ENCODE peak calls at places on chromosomes 6 and 20, in nine cellular contexts. One of them, this sample, is unnamed.

GRCh38 chr6:92906385-92906784 is 513.0 kb downstream of the EPHA7 start:
- DNase-seq in RWPE1: no peak
- DNase-seq in brain microvascular endothelial cell: no peak
- DNase-seq in left kidney: no peak
- DNase-seq in AG09319: no peak
- DNase-seq in cardiac septum: no peak
- DNase-seq in GM19239: no peak
- DNase-seq in NCI-H1105: no peak
- DNase-seq in nucleus accumbens: no peak
- DNase-seq in this sample: peak; percentile 9

GRCh38 chr6:37006793-37007339 is 1.4 kb downstream of the FGD2 start:
- DNase-seq in RWPE1: no peak
- DNase-seq in brain microvascular endothelial cell: no peak
- DNase-seq in left kidney: no peak
- DNase-seq in AG09319: no peak
- DNase-seq in cardiac septum: no peak
- DNase-seq in GM19239: no peak
- DNase-seq in NCI-H1105: no peak
- DNase-seq in nucleus accumbens: no peak
- DNase-seq in this sample: no peak

GRCh38 chr20:41889125-41889870 is 271.1 kb upstream of the CHD6 start:
- DNase-seq in RWPE1: peak; percentile 31
- DNase-seq in brain microvascular endothelial cell: no peak
- DNase-seq in left kidney: peak; percentile 39
- DNase-seq in AG09319: no peak
- DNase-seq in cardiac septum: no peak
- DNase-seq in GM19239: no peak
- DNase-seq in NCI-H1105: peak; percentile 9
- DNase-seq in nucleus accumbens: no peak
- DNase-seq in this sample: peak; percentile 74

GRCh38 chr6:18492957-18493356 is 105.8 kb downstream of the RNF144B start:
- DNase-seq in RWPE1: no peak
- DNase-seq in brain microvascular endothelial cell: no peak
- DNase-seq in left kidney: peak; percentile 62
- DNase-seq in AG09319: no peak
- DNase-seq in cardiac septum: no peak
- DNase-seq in GM19239: no peak
- DNase-seq in NCI-H1105: no peak
- DNase-seq in nucleus accumbens: no peak
- DNase-seq in this sample: no peak

GRCh38 chr20:44610313-44610965 is 28.1 kb downstream of the PKIG start:
- DNase-seq in RWPE1: no peak
- DNase-seq in brain microvascular endothelial cell: no peak
- DNase-seq in left kidney: no peak
- DNase-seq in AG09319: no peak
- DNase-seq in cardiac septum: peak; percentile 57
- DNase-seq in GM19239: no peak
- DNase-seq in NCI-H1105: no peak
- DNase-seq in nucleus accumbens: no peak
- DNase-seq in this sample: no peak

GRCh38 chr6:40387871-40388264 is 199.3 kb downstream of the LRFN2 start:
- DNase-seq in RWPE1: no peak
- DNase-seq in brain microvascular endothelial cell: no peak
- DNase-seq in left kidney: no peak
- DNase-seq in AG09319: no peak
- DNase-seq in cardiac septum: no peak
- DNase-seq in GM19239: no peak
- DNase-seq in NCI-H1105: no peak
- DNase-seq in nucleus accumbens: no peak
- DNase-seq in this sample: no peak

GRCh38 chr6:28105286-28105685 is 19.1 kb upstream of the ZSCAN16 start:
- DNase-seq in RWPE1: peak; percentile 13
- DNase-seq in brain microvascular endothelial cell: no peak
- DNase-seq in left kidney: peak; percentile 43
- DNase-seq in AG09319: no peak
- DNase-seq in cardiac septum: no peak
- DNase-seq in GM19239: no peak
- DNase-seq in NCI-H1105: no peak
- DNase-seq in nucleus accumbens: no peak
- DNase-seq in this sample: peak; percentile 67

GRCh38 chr6:37990762-37991525 is 171.4 kb downstream of the ZFAND3 start:
- DNase-seq in RWPE1: peak; percentile 56
- DNase-seq in brain microvascular endothelial cell: peak; percentile 87
- DNase-seq in left kidney: peak; percentile 9
- DNase-seq in AG09319: peak; percentile 28
- DNase-seq in cardiac septum: no peak
- DNase-seq in GM19239: no peak
- DNase-seq in NCI-H1105: no peak
- DNase-seq in nucleus accumbens: no peak
- DNase-seq in this sample: peak; percentile 48

GRCh38 chr6:149965191-149966020 is 1.7 kb downstream of the ULBP1 start:
- DNase-seq in RWPE1: peak; percentile 12
- DNase-seq in brain microvascular endothelial cell: no peak
- DNase-seq in left kidney: peak; percentile 73
- DNase-seq in AG09319: no peak
- DNase-seq in cardiac septum: peak; percentile 73
- DNase-seq in GM19239: no peak
- DNase-seq in NCI-H1105: peak; percentile 6
- DNase-seq in nucleus accumbens: no peak
- DNase-seq in this sample: peak; percentile 23

GRCh38 chr20:11847827-11848226 is 69.9 kb upstream of the BTBD3 start:
- DNase-seq in RWPE1: no peak
- DNase-seq in brain microvascular endothelial cell: no peak
- DNase-seq in left kidney: no peak
- DNase-seq in AG09319: no peak
- DNase-seq in cardiac septum: no peak
- DNase-seq in GM19239: no peak
- DNase-seq in NCI-H1105: peak; percentile 39
- DNase-seq in nucleus accumbens: no peak
- DNase-seq in this sample: peak; percentile 95

GRCh38 chr6:165010556-165011535 is 298.6 kb downstream of the C6orf118 start:
- DNase-seq in RWPE1: peak; percentile 23
- DNase-seq in brain microvascular endothelial cell: peak; percentile 9
- DNase-seq in left kidney: peak; percentile 83
- DNase-seq in AG09319: no peak
- DNase-seq in cardiac septum: no peak
- DNase-seq in GM19239: no peak
- DNase-seq in NCI-H1105: no peak
- DNase-seq in nucleus accumbens: no peak
- DNase-seq in this sample: no peak

GRCh38 chr6:31652925-31653724 is 664 bp upstream of the BAG6 start:
- DNase-seq in RWPE1: peak; percentile 78
- DNase-seq in brain microvascular endothelial cell: no peak
- DNase-seq in left kidney: peak; percentile 97
- DNase-seq in AG09319: no peak
- DNase-seq in cardiac septum: peak; percentile 93
- DNase-seq in GM19239: peak; percentile 90
- DNase-seq in NCI-H1105: peak; percentile 94
- DNase-seq in nucleus accumbens: peak; percentile 92
- DNase-seq in this sample: peak; percentile 99

GRCh38 chr6:1767481-1768246 is 157.9 kb downstream of the FOXC1 start:
- DNase-seq in RWPE1: no peak
- DNase-seq in brain microvascular endothelial cell: no peak
- DNase-seq in left kidney: peak; percentile 70
- DNase-seq in AG09319: peak; percentile 81
- DNase-seq in cardiac septum: no peak
- DNase-seq in GM19239: no peak
- DNase-seq in NCI-H1105: no peak
- DNase-seq in nucleus accumbens: no peak
- DNase-seq in this sample: peak; percentile 9

GRCh38 chr20:60206259-60206658 is 248.0 kb downstream of the CDH26 start:
- DNase-seq in RWPE1: peak; percentile 49
- DNase-seq in brain microvascular endothelial cell: peak; percentile 54
- DNase-seq in left kidney: peak; percentile 84
- DNase-seq in AG09319: no peak
- DNase-seq in cardiac septum: no peak
- DNase-seq in GM19239: peak; percentile 8
- DNase-seq in NCI-H1105: peak; percentile 6
- DNase-seq in nucleus accumbens: no peak
- DNase-seq in this sample: peak; percentile 42

GRCh38 chr6:106825156-106825555 is 149.4 kb downstream of the CD24 start:
- DNase-seq in RWPE1: no peak
- DNase-seq in brain microvascular endothelial cell: no peak
- DNase-seq in left kidney: no peak
- DNase-seq in AG09319: no peak
- DNase-seq in cardiac septum: no peak
- DNase-seq in GM19239: no peak
- DNase-seq in NCI-H1105: no peak
- DNase-seq in nucleus accumbens: no peak
- DNase-seq in this sample: no peak

GRCh38 chr20:21583486-21584168 is 69.8 kb upstream of the NKX2-2 start:
- DNase-seq in RWPE1: no peak
- DNase-seq in brain microvascular endothelial cell: no peak
- DNase-seq in left kidney: no peak
- DNase-seq in AG09319: no peak
- DNase-seq in cardiac septum: no peak
- DNase-seq in GM19239: no peak
- DNase-seq in NCI-H1105: peak; percentile 98
- DNase-seq in nucleus accumbens: no peak
- DNase-seq in this sample: peak; percentile 99

GRCh38 chr20:62884556-62884955 is 22.9 kb upstream of the TCFL5 start:
- DNase-seq in RWPE1: no peak
- DNase-seq in brain microvascular endothelial cell: no peak
- DNase-seq in left kidney: no peak
- DNase-seq in AG09319: no peak
- DNase-seq in cardiac septum: no peak
- DNase-seq in GM19239: no peak
- DNase-seq in NCI-H1105: no peak
- DNase-seq in nucleus accumbens: no peak
- DNase-seq in this sample: no peak

GRCh38 chr20:51452091-51452613 is 90.4 kb downstream of the NFATC2 start:
- DNase-seq in RWPE1: no peak
- DNase-seq in brain microvascular endothelial cell: no peak
- DNase-seq in left kidney: no peak
- DNase-seq in AG09319: no peak
- DNase-seq in cardiac septum: peak; percentile 29
- DNase-seq in GM19239: no peak
- DNase-seq in NCI-H1105: no peak
- DNase-seq in nucleus accumbens: no peak
- DNase-seq in this sample: no peak

GRCh38 chr6:15677822-15678221 is 15.0 kb upstream of the DTNBP1 start:
- DNase-seq in RWPE1: no peak
- DNase-seq in brain microvascular endothelial cell: no peak
- DNase-seq in left kidney: no peak
- DNase-seq in AG09319: no peak
- DNase-seq in cardiac septum: no peak
- DNase-seq in GM19239: no peak
- DNase-seq in NCI-H1105: no peak
- DNase-seq in nucleus accumbens: no peak
- DNase-seq in this sample: no peak

GRCh38 chr6:116513224-116513875 is 1.9 kb downstream of the CALHM5 start:
- DNase-seq in RWPE1: peak; percentile 34
- DNase-seq in brain microvascular endothelial cell: no peak
- DNase-seq in left kidney: no peak
- DNase-seq in AG09319: no peak
- DNase-seq in cardiac septum: no peak
- DNase-seq in GM19239: no peak
- DNase-seq in NCI-H1105: no peak
- DNase-seq in nucleus accumbens: no peak
- DNase-seq in this sample: peak; percentile 46

GRCh38 chr6:9131616-9132015 is 696.3 kb upstream of the SLC35B3 start:
- DNase-seq in RWPE1: no peak
- DNase-seq in brain microvascular endothelial cell: no peak
- DNase-seq in left kidney: peak; percentile 72
- DNase-seq in AG09319: no peak
- DNase-seq in cardiac septum: no peak
- DNase-seq in GM19239: no peak
- DNase-seq in NCI-H1105: no peak
- DNase-seq in nucleus accumbens: no peak
- DNase-seq in this sample: peak; percentile 97

GRCh38 chr6:91141352-91141751 is 554.5 kb upstream of the MAP3K7 start:
- DNase-seq in RWPE1: no peak
- DNase-seq in brain microvascular endothelial cell: no peak
- DNase-seq in left kidney: no peak
- DNase-seq in AG09319: no peak
- DNase-seq in cardiac septum: no peak
- DNase-seq in GM19239: no peak
- DNase-seq in NCI-H1105: no peak
- DNase-seq in nucleus accumbens: no peak
- DNase-seq in this sample: no peak

GRCh38 chr20:10848810-10849370 is 175.1 kb upstream of the JAG1 start:
- DNase-seq in RWPE1: peak; percentile 63
- DNase-seq in brain microvascular endothelial cell: peak; percentile 92
- DNase-seq in left kidney: peak; percentile 5
- DNase-seq in AG09319: peak; percentile 72
- DNase-seq in cardiac septum: no peak
- DNase-seq in GM19239: no peak
- DNase-seq in NCI-H1105: no peak
- DNase-seq in nucleus accumbens: no peak
- DNase-seq in this sample: peak; percentile 29

GRCh38 chr20:58634818-58635665 is 16.0 kb upstream of the STX16 start:
- DNase-seq in RWPE1: no peak
- DNase-seq in brain microvascular endothelial cell: no peak
- DNase-seq in left kidney: peak; percentile 49
- DNase-seq in AG09319: no peak
- DNase-seq in cardiac septum: peak; percentile 60
- DNase-seq in GM19239: no peak
- DNase-seq in NCI-H1105: no peak
- DNase-seq in nucleus accumbens: no peak
- DNase-seq in this sample: no peak

GRCh38 chr6:72622094-72622540 is 253 bp downstream of the KCNQ5 start:
- DNase-seq in RWPE1: peak; percentile 40
- DNase-seq in brain microvascular endothelial cell: no peak
- DNase-seq in left kidney: peak; percentile 82
- DNase-seq in AG09319: no peak
- DNase-seq in cardiac septum: no peak
- DNase-seq in GM19239: no peak
- DNase-seq in NCI-H1105: peak; percentile 48
- DNase-seq in nucleus accumbens: no peak
- DNase-seq in this sample: peak; percentile 82

GRCh38 chr6:146550911-146551310 is 7.3 kb downstream of the RAB32 start:
- DNase-seq in RWPE1: no peak
- DNase-seq in brain microvascular endothelial cell: no peak
- DNase-seq in left kidney: no peak
- DNase-seq in AG09319: no peak
- DNase-seq in cardiac septum: no peak
- DNase-seq in GM19239: no peak
- DNase-seq in NCI-H1105: no peak
- DNase-seq in nucleus accumbens: no peak
- DNase-seq in this sample: no peak

GRCh38 chr6:81623106-81623834 is 129.2 kb downstream of the TENT5A start:
- DNase-seq in RWPE1: no peak
- DNase-seq in brain microvascular endothelial cell: peak; percentile 7
- DNase-seq in left kidney: no peak
- DNase-seq in AG09319: no peak
- DNase-seq in cardiac septum: no peak
- DNase-seq in GM19239: no peak
- DNase-seq in NCI-H1105: no peak
- DNase-seq in nucleus accumbens: no peak
- DNase-seq in this sample: no peak

GRCh38 chr6:31967926-31968320 is 4.0 kb downstream of the DXO start:
- DNase-seq in RWPE1: no peak
- DNase-seq in brain microvascular endothelial cell: no peak
- DNase-seq in left kidney: no peak
- DNase-seq in AG09319: no peak
- DNase-seq in cardiac septum: no peak
- DNase-seq in GM19239: no peak
- DNase-seq in NCI-H1105: no peak
- DNase-seq in nucleus accumbens: no peak
- DNase-seq in this sample: no peak